ENCODE peak calls at places on chromosomes 7 and 10, in eight cellular contexts. C is iPS-NIHi11, D is GM12865, M is HuH-7, E is transverse colon, A is RKO, S is fibroblast of lung, R is T-helper 1 cell. J is an unnamed sample.

GRCh38 chr10:44863344-44864041 is 47.6 kb upstream of the TMEM72 start:
- DNase-seq in E (no peak), C (no peak), S (no peak), D (no peak), R (no peak), M (no peak), A (no peak), J (no peak)

GRCh38 chr10:119313645-119314044 is 106.3 kb downstream of the GRK5 start:
- DNase-seq in D (peak), E (peak), S (no peak), M (no peak), A (no peak), R (no peak), C (no peak), J (peak)

GRCh38 chr7:77293046-77293445 is 93.4 kb upstream of the FGL2 start:
- DNase-seq in R (no peak), D (peak), E (no peak), A (no peak), M (peak), S (no peak), C (no peak), J (no peak)

GRCh38 chr7:137146552-137146961 is 197.0 kb downstream of the PTN start:
- DNase-seq in D (no peak), R (no peak), S (peak), C (no peak), E (no peak), A (no peak), M (no peak), J (no peak)

GRCh38 chr10:115001506-115002381 is 63.7 kb downstream of the TRUB1 start:
- DNase-seq in R (no peak), E (no peak), C (no peak), M (no peak), A (no peak), D (peak), S (peak), J (no peak)

GRCh38 chr7:106050002-106050742 is 61.9 kb downstream of the SYPL1 start:
- DNase-seq in E (no peak), S (peak), C (no peak), M (peak), R (no peak), D (no peak), A (no peak), J (no peak)

GRCh38 chr7:23514755-23515154 is 17.0 kb downstream of the TRA2A start:
- DNase-seq in A (no peak), R (no peak), D (peak), M (no peak), E (no peak), S (no peak), C (no peak), J (no peak)

GRCh38 chr10:74993649-74994048 is 117.8 kb upstream of the SAMD8 start:
- DNase-seq in S (no peak), A (no peak), R (no peak), E (no peak), D (no peak), M (no peak), C (no peak), J (no peak)

GRCh38 chr10:93397020-93397419 is 85.1 kb downstream of the MYOF start:
- DNase-seq in R (no peak), S (peak), D (no peak), M (no peak), A (no peak), C (no peak), E (no peak), J (no peak)

GRCh38 chr7:49424109-49424508 is 349.3 kb upstream of the VWC2 start:
- DNase-seq in R (no peak), A (no peak), M (no peak), E (no peak), C (no peak), D (no peak), S (no peak), J (no peak)

GRCh38 chr7:44978511-44979366 is at the start of gene MYO1G:
- DNase-seq in R (peak), D (peak), C (no peak), S (no peak), A (no peak), M (no peak), E (peak), J (peak)

GRCh38 chr7:50369408-50370026 is 65.0 kb downstream of the IKZF1 start:
- DNase-seq in E (no peak), A (peak), R (no peak), M (peak), D (peak), C (peak), S (peak), J (no peak)

GRCh38 chr10:8103543-8103942 is 49.1 kb downstream of the GATA3 start:
- DNase-seq in M (no peak), A (no peak), E (no peak), R (no peak), D (no peak), C (no peak), S (no peak), J (no peak)

GRCh38 chr7:6168469-6168868 is 104.0 kb downstream of the CYTH3 start:
- DNase-seq in E (no peak), D (no peak), S (no peak), C (peak), M (no peak), R (no peak), A (no peak), J (no peak)

GRCh38 chr7:157683251-157684156 is 346.7 kb downstream of the DNAJB6 start:
- DNase-seq in S (no peak), A (no peak), C (no peak), R (no peak), D (no peak), M (no peak), E (no peak), J (no peak)